ENCODE peak calls at places on chromosomes 5 and 9, in ten cellular contexts. N is A549; M is left ventricle myocardium inferior; J is cardiac muscle cell; R is CD8-positive, alpha-beta T cell; W is neuronal stem cell; V is adrenal gland; E is gastrocnemius medialis; A is ovary; G is tibial artery. D is an unnamed sample.

GRCh38 chr9:83030391-83031107 is 32.4 kb downstream of the RASEF start:
- DNase-seq in N (no peak), A (no peak), R (no peak), V (no peak), G (no peak), M (no peak), J (no peak), E (no peak), W (no peak), D (no peak)

GRCh38 chr9:133931059-133931458 is 61.1 kb downstream of the VAV2 start:
- DNase-seq in A (no peak), J (no peak), R (no peak), V (no peak), N (no peak), G (no peak), W (no peak), M (no peak), E (no peak), D (no peak)

GRCh38 chr5:110386782-110387181 is 339.7 kb downstream of the TMEM232 start:
- DNase-seq in V (no peak), E (no peak), J (no peak), N (no peak), A (no peak), R (no peak), G (no peak), M (no peak), W (no peak), D (no peak)

GRCh38 chr5:146345578-146346366 is 7.1 kb downstream of the POU4F3 start:
- DNase-seq in E (no peak), G (no peak), R (no peak), J (no peak), W (no peak), N (no peak), A (no peak), V (no peak), M (no peak), D (no peak)

GRCh38 chr5:134649163-134649916 is 755 bp downstream of the SEC24A start:
- DNase-seq in E (peak; percentile 20), N (no peak), A (peak; percentile 56), V (no peak), R (no peak), J (no peak), W (no peak), M (no peak), G (no peak), D (no peak)

GRCh38 chr9:93061791-93062299 is 3.3 kb downstream of the SUSD3 start:
- DNase-seq in N (peak; percentile 20), A (peak; percentile 60), J (no peak), G (no peak), V (no peak), E (no peak), R (no peak), W (no peak), M (no peak), D (no peak)

GRCh38 chr5:160339406-160340140 is 27.2 kb upstream of the CCNJL start:
- DNase-seq in A (no peak), R (no peak), J (no peak), M (no peak), E (no peak), V (no peak), G (no peak), W (no peak), N (no peak), D (no peak)

GRCh38 chr5:1723957-1724821 is 75.4 kb downstream of the MRPL36 start:
- DNase-seq in M (no peak), E (no peak), R (no peak), G (peak; percentile 54), N (no peak), A (no peak), W (no peak), J (no peak), V (no peak), D (no peak)

GRCh38 chr5:132787076-132787475 is 10.0 kb upstream of the SEPTIN8 start:
- DNase-seq in V (no peak), A (no peak), E (no peak), R (no peak), M (no peak), N (no peak), G (no peak), W (no peak), J (no peak), D (no peak)

GRCh38 chr5:31113101-31113500 is 80.4 kb upstream of the CDH6 start:
- DNase-seq in A (no peak), G (no peak), W (no peak), R (no peak), E (no peak), J (no peak), V (no peak), M (no peak), N (no peak), D (no peak)

GRCh38 chr5:174535691-174536090 is 188.7 kb upstream of the MSX2 start:
- DNase-seq in E (no peak), J (no peak), M (no peak), A (no peak), N (peak; percentile 56), R (no peak), V (no peak), W (peak; percentile 21), G (no peak), D (no peak)

GRCh38 chr5:95970359-95970704 is 8.7 kb upstream of the ELL2 start:
- DNase-seq in J (no peak), N (no peak), V (no peak), W (no peak), G (no peak), E (no peak), A (no peak), R (no peak), M (no peak), D (no peak)

GRCh38 chr9:114186091-114186792 is 30.9 kb downstream of the COL27A1 start:
- DNase-seq in N (no peak), V (no peak), A (no peak), W (no peak), R (no peak), M (no peak), G (no peak), J (no peak), E (no peak), D (no peak)

GRCh38 chr9:123999668-124000067 is 11.9 kb upstream of the LHX2 start:
- DNase-seq in A (no peak), M (no peak), N (no peak), V (no peak), G (no peak), E (no peak), J (no peak), W (no peak), R (no peak), D (no peak)

DNA sequence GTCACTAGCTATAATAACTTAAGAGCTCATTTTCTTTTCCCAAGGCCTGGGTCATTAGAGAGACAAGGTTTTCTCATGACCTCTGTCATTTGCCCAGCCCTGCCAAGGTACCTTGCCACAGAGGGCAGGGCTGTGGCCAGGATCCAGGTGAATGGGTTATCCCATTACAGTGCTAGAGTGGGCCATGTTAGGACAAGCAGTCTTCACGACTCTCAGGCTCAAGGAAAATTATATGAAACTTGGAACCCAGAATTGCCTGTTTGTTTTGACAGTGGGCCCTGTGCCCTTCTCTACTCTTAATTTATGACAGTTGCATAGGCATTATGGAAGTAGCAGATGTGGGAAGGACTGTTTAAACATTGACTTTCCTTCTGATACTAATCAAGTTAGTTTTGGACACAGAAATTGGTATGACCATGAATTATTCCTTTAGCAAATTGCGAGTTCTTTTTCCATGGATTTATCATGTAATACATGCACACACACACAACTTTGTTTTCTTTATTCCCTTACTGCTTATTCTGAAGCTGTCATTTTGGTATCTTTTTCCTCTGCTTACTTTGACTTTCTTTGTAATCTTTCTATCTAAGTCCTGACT is 41.8 kb downstream of the ITGA2 start:
- DNase-seq in G (no peak), W (no peak), A (no peak), N (no peak), R (no peak), J (no peak), E (no peak), M (no peak), V (no peak), D (no peak)
- H3K27ac ChIP-seq in G (peak overlapping the region; percentile 48), W (no peak overlapping the region), A (no peak overlapping the region), N (peak overlapping the region; percentile 83), R (no peak overlapping the region), J (no peak overlapping the region), E (no peak overlapping the region), M (peak overlapping the region; percentile 37), V (peak overlapping the region; percentile 40), D (no peak overlapping the region)

GRCh38 chr9:110842169-110842568 is 173.6 kb downstream of the MUSK start:
- DNase-seq in R (no peak), G (no peak), V (no peak), E (no peak), M (no peak), N (no peak), J (no peak), A (no peak), W (no peak), D (no peak)

GRCh38 chr9:110847661-110848060 is 179.1 kb downstream of the MUSK start:
- DNase-seq in M (no peak), E (no peak), W (no peak), N (no peak), A (no peak), G (no peak), V (no peak), J (no peak), R (no peak), D (no peak)

GRCh38 chr9:110842976-110843375 is 174.4 kb downstream of the MUSK start:
- DNase-seq in A (no peak), M (no peak), W (no peak), R (no peak), N (no peak), E (no peak), G (no peak), J (no peak), V (no peak), D (no peak)

GRCh38 chr9:110844121-110844520 is 175.5 kb downstream of the MUSK start:
- DNase-seq in G (no peak), N (no peak), R (no peak), W (no peak), J (no peak), A (no peak), M (no peak), V (no peak), E (no peak), D (no peak)
- H3K4me1 ChIP-seq in G (no peaks in the 10 kb centered on the region), N (peaks cover 3% of the 10 kb centered on the region), R (no peaks in the 10 kb centered on the region), W (no peaks in the 10 kb centered on the region), J (no peaks in the 10 kb centered on the region), A (no peaks in the 10 kb centered on the region), M (no peaks in the 10 kb centered on the region), V (no peaks in the 10 kb centered on the region), E (no peaks in the 10 kb centered on the region), D (no peaks in the 10 kb centered on the region)

DNA sequence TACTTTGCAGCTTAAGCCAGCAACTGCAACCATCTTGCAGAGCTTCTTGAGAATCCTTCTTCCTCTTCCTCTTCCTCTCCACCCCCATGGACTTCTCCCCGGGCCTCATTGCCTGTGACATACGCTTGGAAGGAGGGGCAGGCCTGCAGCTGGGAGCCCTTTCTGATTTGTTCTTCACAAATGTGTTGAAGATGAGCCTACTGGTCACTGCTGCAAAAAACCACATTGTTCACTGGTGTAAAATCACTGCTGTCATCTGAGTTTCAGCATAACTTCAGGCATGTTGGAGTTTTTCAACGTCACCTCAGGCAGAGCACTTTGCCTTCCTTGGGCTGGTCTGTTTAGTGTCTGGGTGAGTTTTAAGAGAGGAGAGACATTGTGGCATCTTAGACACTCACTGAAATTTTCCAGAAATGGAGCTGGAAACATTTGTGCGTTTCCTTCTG is 7.9 kb downstream of the TJP2 start:
- DNase-seq in W (no peak), M (no peak), E (no peak), A (no peak), J (peak; percentile 86), R (no peak), V (no peak), G (no peak), N (no peak), D (no peak)
- H3K27ac ChIP-seq in W (no peak overlapping the region), M (peak overlapping the region; percentile 80), E (peak overlapping the region; percentile 3), A (no peak overlapping the region), J (peak overlapping the region; percentile 92), R (no peak overlapping the region), V (no peak overlapping the region), G (peak overlapping the region; percentile 14), N (no peak overlapping the region), D (no peak overlapping the region)

GRCh38 chr9:91420471-91421021 is 3.1 kb downstream of the NFIL3 start:
- DNase-seq in R (no peak), V (no peak), N (no peak), J (no peak), W (no peak), G (no peak), A (no peak), M (no peak), E (no peak), D (no peak)
- H3K4me1 ChIP-seq in R (peaks cover 38% of the 10 kb centered on the region), V (peaks cover 42% of the 10 kb centered on the region), N (peaks cover 67% of the 10 kb centered on the region), J (peaks cover 6% of the 10 kb centered on the region), W (peaks cover 4% of the 10 kb centered on the region), G (peaks cover 25% of the 10 kb centered on the region), A (peaks cover 10% of the 10 kb centered on the region), M (peaks cover 88% of the 10 kb centered on the region), E (peaks cover 47% of the 10 kb centered on the region), D (peaks cover 32% of the 10 kb centered on the region)

D was measured in CD4-positive, alpha-beta memory T cell.